ENCODE peak calls at places on chromosome 17, in nine cellular contexts. H is adipocyte; W is heart right ventricle; R is CD4-positive, CD25-positive, alpha-beta regulatory T cell; Q is tibial nerve; J is CD4-positive, alpha-beta memory T cell; P is psoas muscle; I is A673; Y is Caco-2. G is an unnamed sample. For H3K9me3, H3K4me1 and H3K36me3, the result is how much of the 10 kb centered on the place peaks cover.

GRCh38 chr17:74288785-74289184 is 14.8 kb downstream of the DNAI2 start:
- DNase-seq in Q (no peak), I (no peak), J (no peak), P (no peak), R (no peak), Y (no peak), H (no peak), W (no peak), G (no peak)

GRCh38 chr17:4136373-4136772 is 6.5 kb downstream of the ZZEF1 start:
- DNase-seq in J (no peak), Y (no peak), W (peak), P (no peak), R (no peak), Q (no peak), I (no peak), H (no peak), G (peak)

GRCh38 chr17:67293251-67294203 is 48.5 kb upstream of the HELZ start:
- DNase-seq in I (peak), Q (peak), R (peak), Y (peak), H (peak), P (peak), J (peak), W (peak), G (peak)

GRCh38 chr17:32931686-32932085 is 3.7 kb downstream of the TMEM98 start:
- DNase-seq in H (no peak), P (no peak), R (no peak), Y (no peak), J (no peak), W (no peak), Q (no peak), I (no peak), G (no peak)

GRCh38 chr17:1713160-1713877 is 3.1 kb upstream of the TLCD2 start:
- DNase-seq in J (no peak), Q (no peak), H (peak), R (no peak), W (no peak), Y (no peak), P (no peak), I (no peak), G (no peak)

GRCh38 chr17:19470529-19471261 is 59.7 kb downstream of the RNF112 start:
- DNase-seq in R (no peak), I (no peak), Y (no peak), J (no peak), P (peak), Q (peak), W (peak), H (peak), G (peak)

GRCh38 chr17:10196936-10197335 is 1.5 kb downstream of the GAS7 start:
- DNase-seq in W (no peak), R (no peak), J (no peak), Q (no peak), P (no peak), Y (no peak), I (no peak), H (peak), G (no peak)

GRCh38 chr17:61325382-61326073 is 74.1 kb upstream of the TBX2 start:
- DNase-seq in H (peak), P (no peak), R (no peak), Q (no peak), I (peak), J (no peak), Y (no peak), W (no peak), G (no peak)

GRCh38 chr17:6994666-6995246 is 1.1 kb upstream of the ALOX12 start:
- DNase-seq in P (no peak), Q (no peak), I (no peak), J (no peak), Y (no peak), R (no peak), W (no peak), H (peak), G (no peak)

GRCh38 chr17:32335647-32336046 is 6.3 kb downstream of the C17orf75 start:
- DNase-seq in J (no peak), R (no peak), Y (no peak), I (peak), P (no peak), Q (no peak), H (no peak), W (no peak), G (no peak)

GRCh38 chr17:7327056-7327455 is 2.1 kb downstream of the NEURL4 start:
- DNase-seq in H (no peak), Q (no peak), R (no peak), W (no peak), I (no peak), P (no peak), Y (no peak), J (no peak), G (no peak)

GRCh38 chr17:8851600-8851999 is 15.9 kb downstream of the PIK3R6 start:
- DNase-seq in W (no peak), Y (no peak), P (no peak), R (no peak), I (no peak), H (no peak), Q (no peak), J (no peak), G (no peak)

GRCh38 chr17:57290955-57291354 is 34.6 kb downstream of the MSI2 start:
- DNase-seq in I (no peak), Q (no peak), P (no peak), W (no peak), R (no peak), Y (no peak), H (no peak), J (no peak), G (no peak)

GRCh38 chr17:45984368-45984767 is 14.7 kb upstream of the STH start:
- DNase-seq in P (no peak), I (peak), W (no peak), Y (no peak), Q (no peak), H (no peak), R (no peak), J (no peak), G (no peak)

GRCh38 chr17:29073520-29073919 is 30.6 kb downstream of the PIPOX start:
- DNase-seq in I (no peak), P (no peak), R (no peak), W (no peak), Q (no peak), J (no peak), Y (no peak), H (no peak), G (no peak)

GRCh38 chr17:56159764-56160394 is 6.6 kb downstream of the ANKFN1 start:
- DNase-seq in Q (no peak), Y (no peak), H (no peak), P (no peak), J (no peak), R (no peak), W (no peak), I (no peak), G (no peak)

GRCh38 chr17:6753006-6753445 is 2.8 kb upstream of the XAF1 start:
- DNase-seq in J (peak), Q (no peak), Y (no peak), I (peak), W (peak), H (peak), P (peak), R (no peak), G (peak)

GRCh38 chr17:309361-309888 is 43.2 kb downstream of the RPH3AL start:
- DNase-seq in W (no peak), Q (no peak), R (no peak), J (no peak), H (no peak), P (no peak), I (peak), Y (peak), G (peak)

GRCh38 chr17:73492802-73493139 is 151.5 kb downstream of the SDK2 start:
- DNase-seq in R (no peak), Y (no peak), Q (no peak), P (no peak), W (no peak), J (no peak), I (peak), H (no peak), G (no peak)

GRCh38 chr17:29642171-29642611 is 19.5 kb upstream of the CORO6 start:
- DNase-seq in Y (no peak), J (no peak), I (no peak), Q (no peak), H (no peak), W (no peak), P (no peak), R (no peak), G (no peak)

GRCh38 chr17:5354886-5355415 is 64.5 kb downstream of the NUP88 start:
- DNase-seq in J (no peak), Q (no peak), H (no peak), Y (no peak), P (no peak), W (no peak), R (no peak), I (no peak), G (no peak)

GRCh38 chr17:44677136-44677535 is 12.4 kb downstream of the CCDC43 start:
- DNase-seq in P (no peak), Q (no peak), H (peak), R (no peak), Y (no peak), W (no peak), J (no peak), I (no peak), G (no peak)

GRCh38 chr17:9842057-9842758 is 16.5 kb downstream of the GLP2R start:
- DNase-seq in W (peak), H (peak), R (no peak), I (no peak), Q (peak), Y (no peak), J (no peak), P (peak), G (peak)

GRCh38 chr17:43402567-43402966 is 3.8 kb downstream of the ARL4D start:
- DNase-seq in P (no peak), Q (no peak), W (no peak), I (no peak), R (no peak), H (no peak), J (no peak), Y (no peak), G (no peak)

GRCh38 chr17:7001562-7001961 is 5.7 kb downstream of the ALOX12 start:
- DNase-seq in Y (no peak), W (no peak), P (no peak), H (peak), Q (no peak), J (peak), R (peak), I (no peak), G (no peak)

GRCh38 chr17:28193241-28193640 is 125.8 kb upstream of the TMEM97 start:
- DNase-seq in H (no peak), J (no peak), Q (peak), I (no peak), W (peak), P (peak), Y (no peak), R (no peak), G (peak)

DNA sequence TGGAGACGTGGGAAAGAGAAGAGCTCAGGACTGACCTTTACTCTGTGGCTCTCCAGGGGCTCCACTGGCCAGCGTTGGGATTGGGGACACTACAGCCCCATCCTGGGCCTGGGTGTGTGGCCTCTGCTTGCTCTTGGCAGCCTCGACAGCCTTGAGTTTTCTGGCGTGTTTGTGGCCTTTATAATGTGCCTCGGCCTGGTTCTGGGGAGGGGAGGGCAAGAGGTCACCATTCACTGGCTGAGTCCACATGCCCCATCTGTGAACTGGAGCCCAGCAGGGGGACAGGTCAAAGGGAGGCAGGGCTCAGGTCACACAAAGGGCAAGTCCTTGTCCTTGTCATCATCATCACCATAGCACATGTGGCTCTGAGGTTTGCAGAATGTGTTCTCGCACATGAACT is 11.7 kb downstream of the NKIRAS2 start:
- DNase-seq in H (no peak), P (no peak), W (peak), J (no peak), Y (no peak), R (no peak), I (no peak), Q (no peak), G (no peak)
- H3K9me3 ChIP-seq in H (under half), P (under half), W (under half), J (under half), Y (under half), R (under half), I (under half), Q (under half), G (under half)

DNA sequence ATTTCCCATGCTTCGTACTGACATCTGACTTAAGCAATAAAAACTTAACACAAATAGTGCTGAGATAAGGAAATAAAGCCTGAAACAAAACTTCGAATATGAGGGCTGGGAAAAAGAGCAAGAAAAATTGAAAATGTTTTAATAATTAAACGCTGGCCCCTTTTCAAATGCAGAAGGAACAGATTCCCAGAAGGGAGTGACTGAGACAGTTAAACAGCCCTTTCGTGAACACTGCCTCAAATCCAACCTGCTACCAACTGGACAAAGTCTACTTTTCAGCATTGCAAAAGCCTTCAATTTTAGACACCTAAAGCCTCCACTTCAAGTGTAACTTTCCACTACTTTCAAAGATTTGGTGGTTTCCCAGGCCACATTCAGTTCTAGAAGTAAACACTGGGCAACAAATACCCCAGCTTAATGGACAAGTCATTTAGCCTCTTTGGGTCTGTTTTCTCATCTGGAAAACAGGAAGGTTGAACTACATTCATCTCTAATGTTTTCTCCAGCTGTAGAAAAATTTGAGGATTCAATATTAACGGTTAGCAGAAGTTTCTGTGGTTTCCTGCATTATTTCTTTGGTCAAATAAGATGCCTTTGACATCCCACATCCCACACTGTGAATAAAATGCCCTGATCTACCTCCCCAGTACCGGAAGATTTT is 11.8 kb downstream of the RFFL start:
- DNase-seq in P (no peak), I (no peak), J (no peak), Q (no peak), Y (no peak), H (no peak), R (no peak), W (no peak), G (no peak)
- H3K4me1 ChIP-seq in P (under half), I (under half), J (half or more), Q (under half), Y (under half), H (under half), R (half or more), W (under half), G (under half)

GRCh38 chr17:81608605-81609004 is 28.3 kb downstream of the NPLOC4 start:
- DNase-seq in I (no peak), P (no peak), Q (no peak), J (no peak), H (no peak), W (no peak), Y (no peak), R (no peak), G (no peak)
- H3K36me3 ChIP-seq in I (half or more), P (half or more), Q (under half), J (half or more), H (half or more), W (under half), Y (under half), R (half or more), G (under half)

GRCh38 chr17:82947051-82947991 is 107.5 kb upstream of the ZNF750 start:
- DNase-seq in J (no peak), W (no peak), Y (no peak), R (no peak), P (peak), Q (no peak), H (no peak), I (no peak), G (no peak)

GRCh38 chr17:82943751-82944150 is 103.9 kb upstream of the ZNF750 start:
- DNase-seq in I (no peak), P (peak), R (no peak), H (no peak), J (no peak), W (no peak), Q (no peak), Y (no peak), G (peak)

GRCh38 chr17:82943339-82943738 is 103.5 kb upstream of the ZNF750 start:
- DNase-seq in I (no peak), H (no peak), J (no peak), P (no peak), R (no peak), W (no peak), Q (no peak), Y (no peak), G (peak)

GRCh38 chr17:82946081-82946480 is 106.3 kb upstream of the ZNF750 start:
- DNase-seq in W (no peak), I (no peak), J (no peak), P (no peak), R (no peak), Q (no peak), H (no peak), Y (no peak), G (no peak)

DNA sequence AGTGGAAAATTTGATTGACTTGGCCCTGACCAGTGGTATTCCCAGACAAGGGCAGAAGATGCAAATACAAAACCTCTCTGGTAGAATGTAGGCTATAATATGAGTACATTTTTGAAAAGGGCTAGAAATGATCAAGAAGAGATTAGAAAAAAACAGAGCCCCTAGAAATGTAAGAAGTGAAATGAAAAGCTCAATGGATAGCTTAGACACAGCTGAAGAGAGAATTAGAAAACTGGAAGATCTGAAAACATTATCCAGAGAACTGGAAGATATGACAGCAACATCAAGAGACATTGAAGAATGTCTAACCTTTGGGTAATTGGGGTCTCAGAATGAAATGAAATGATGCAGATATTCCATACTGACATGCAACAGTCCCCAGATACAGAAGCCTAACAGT is 105.2 kb upstream of the ZNF750 start:
- DNase-seq in Y (no peak), Q (no peak), P (no peak), H (no peak), J (no peak), R (no peak), I (no peak), W (no peak), G (no peak)
- H3K9me3 ChIP-seq in Y (under half), Q (under half), P (under half), H (under half), J (under half), R (under half), I (under half), W (under half), G (under half)

DNA sequence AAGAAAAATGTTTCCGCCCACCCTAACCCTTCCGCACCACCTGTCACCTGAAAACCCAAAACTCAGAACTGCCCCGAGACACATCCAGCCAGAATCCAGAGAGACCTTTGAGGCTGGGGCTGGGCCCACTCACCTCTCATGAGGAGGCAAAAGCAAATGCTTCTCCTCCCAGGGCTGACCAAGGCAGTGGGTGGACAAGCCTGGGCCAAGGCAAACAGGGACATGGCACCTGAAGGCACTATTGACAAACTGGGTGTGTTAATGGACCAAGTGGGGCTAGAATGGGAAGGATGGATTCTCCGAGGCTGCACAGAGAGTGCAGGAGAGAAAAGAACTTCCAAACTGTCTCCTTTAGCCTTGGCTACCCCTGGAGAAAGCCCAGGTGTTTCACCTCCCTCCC is 54.4 kb downstream of the SOX9 start:
- DNase-seq in I (no peak), P (no peak), W (no peak), Q (no peak), Y (no peak), R (no peak), H (no peak), J (no peak), G (no peak)
- H3K4me1 ChIP-seq in I (under half), P (under half), W (under half), Q (under half), Y (under half), R (under half), H (under half), J (under half), G (under half)

GRCh38 chr17:77194179-77194578 is 53.4 kb downstream of the SEC14L1 start:
- DNase-seq in P (no peak), I (no peak), J (no peak), Q (no peak), W (no peak), Y (no peak), R (no peak), H (no peak), G (no peak)
- H3K36me3 ChIP-seq in P (half or more), I (under half), J (under half), Q (under half), W (under half), Y (under half), R (half or more), H (half or more), G (under half)